ENCODE peak calls at places on chromosomes 16 and 17, in nine cellular contexts. E is Peyer's patch; F is substantia nigra; X is cardiac muscle cell; V is left ventricle myocardium superior; H is activated CD8-positive, alpha-beta memory T cell treated with anti-CD3 and anti-CD28 coated beads for 1 hour; Z is stromal cell of bone marrow; S is GM03348; B is psoas muscle. L is an unnamed sample.
A peak's percentile ranks its signal among the peaks of the same experiment; 100 is the strongest.

GRCh38 chr17:49776864-49777263 is 11.6 kb upstream of the KAT7 start:
- DNase-seq in E (no peak), F (no peak), X (no peak), V (no peak), H (no peak), Z (no peak), S (no peak), B (no peak), L (no peak)

GRCh38 chr17:39573447-39574298 is 34.0 kb downstream of the NEUROD2 start:
- DNase-seq in E (peak; percentile 79), F (no peak), X (peak; percentile 81), V (peak; percentile 84), H (no peak), Z (peak; percentile 33), S (peak; percentile 95), B (peak; percentile 76), L (peak; percentile 72)

GRCh38 chr17:1783834-1784611 is 22.2 kb downstream of the SERPINF1 start:
- DNase-seq in E (no peak), F (no peak), X (peak; percentile 96), V (peak; percentile 82), H (no peak), Z (peak; percentile 91), S (peak; percentile 85), B (peak; percentile 87), L (peak; percentile 73)

GRCh38 chr17:79647456-79647915 is 36.6 kb upstream of the RBFOX3 start:
- DNase-seq in E (no peak), F (no peak), X (no peak), V (no peak), H (no peak), Z (no peak), S (no peak), B (no peak), L (no peak)

GRCh38 chr17:43951750-43952149 is 2.0 kb downstream of the PYY start:
- DNase-seq in E (no peak), F (no peak), X (no peak), V (no peak), H (no peak), Z (no peak), S (no peak), B (no peak), L (no peak)

GRCh38 chr16:82657239-82657638 is 30.5 kb downstream of the CDH13 start:
- DNase-seq in E (no peak), F (no peak), X (peak; percentile 65), V (no peak), H (no peak), Z (peak; percentile 44), S (peak; percentile 68), B (no peak), L (no peak)

GRCh38 chr17:2025622-2026309 is 632 bp upstream of the RTN4RL1 start:
- DNase-seq in E (peak; percentile 80), F (no peak), X (peak; percentile 75), V (peak; percentile 86), H (no peak), Z (no peak), S (peak; percentile 89), B (peak; percentile 75), L (peak; percentile 59)

GRCh38 chr16:5852151-5852550 is 754.6 kb upstream of the EEF2KMT start:
- DNase-seq in E (no peak), F (no peak), X (no peak), V (no peak), H (no peak), Z (no peak), S (no peak), B (no peak), L (no peak)

GRCh38 chr16:15032547-15033308 is 23.1 kb downstream of the NTAN1 start:
- DNase-seq in E (no peak), F (no peak), X (peak; percentile 65), V (no peak), H (no peak), Z (no peak), S (no peak), B (no peak), L (no peak)

GRCh38 chr16:3095869-3096268 is 3.2 kb downstream of the ZSCAN10 start:
- DNase-seq in E (no peak), F (no peak), X (no peak), V (no peak), H (no peak), Z (no peak), S (peak; percentile 41), B (no peak), L (peak; percentile 46)

GRCh38 chr17:75260679-75261335 is 599 bp downstream of the GGA3 start:
- DNase-seq in E (no peak), F (no peak), X (peak; percentile 29), V (no peak), H (no peak), Z (no peak), S (no peak), B (no peak), L (no peak)